ENCODE peak calls at places on chromosome 11, in six cellular contexts. S is right cardiac atrium, E is NCI-H1417, J is thoracic aorta, V is skeletal muscle cell, D is brain microvascular endothelial cell. H is an unnamed sample.
A peak's percentile ranks its signal among the peaks of the same experiment; 100 is the strongest.

GRCh38 chr11:128680906-128681305 is 13.0 kb upstream of the FLI1 start:
- DNase-seq in S (no peak), E (no peak), J (no peak), V (no peak), D (no peak), H (no peak)

GRCh38 chr11:121328213-121328966 is 35.8 kb downstream of the SC5D start:
- DNase-seq in S (no peak), E (no peak), J (no peak), V (no peak), D (no peak), H (no peak)

GRCh38 chr11:8544807-8545206 is 49.2 kb downstream of the STK33 start:
- DNase-seq in S (no peak), E (no peak), J (no peak), V (no peak), D (no peak), H (no peak)

GRCh38 chr11:68946416-68947090 is 34.2 kb downstream of the MRGPRD start:
- DNase-seq in S (no peak), E (no peak), J (no peak), V (peak; percentile 33), D (peak; percentile 72), H (no peak)

GRCh38 chr11:118615282-118615979 is 8.0 kb downstream of the PHLDB1 start:
- DNase-seq in S (peak; percentile 2), E (no peak), J (no peak), V (no peak), D (no peak), H (no peak)

GRCh38 chr11:35173620-35174278 is 34.8 kb downstream of the CD44 start:
- DNase-seq in S (no peak), E (peak; percentile 35), J (no peak), V (no peak), D (no peak), H (no peak)

GRCh38 chr11:63683133-63683991 is 2.1 kb downstream of the RTN3 start:
- DNase-seq in S (no peak), E (peak; percentile 52), J (no peak), V (no peak), D (no peak), H (no peak)

GRCh38 chr11:74057251-74058151 is 48.6 kb upstream of the UCP3 start:
- DNase-seq in S (no peak), E (no peak), J (no peak), V (no peak), D (peak; percentile 66), H (no peak)